ENCODE peak calls at places on chromosomes 5 and 9, in ten cellular contexts. T is neural progenitor cell; Q is hepatocyte; Y is cortex of kidney; V is mucosa of gallbladder; G is activated T-helper 1 cell treated with Interleukin-2 at 50 U/mL for 16 hours; N is lower lobe of right lung; J is HCT116; W is lower leg skin; M is CD4-positive, alpha-beta memory T cell. B is an unnamed sample.

GRCh38 chr5:63055421-63055820 is 476.8 kb downstream of the LRRC70 start:
- DNase-seq in T (peak; percentile 51), Q (peak; percentile 56), Y (no peak), V (peak; percentile 69), G (no peak), N (no peak), J (no peak), W (no peak), M (no peak), B (no peak)

GRCh38 chr5:40594811-40595210 is 84.9 kb upstream of the PTGER4 start:
- DNase-seq in T (no peak), Q (no peak), Y (no peak), V (no peak), G (no peak), N (no peak), J (no peak), W (no peak), M (no peak), B (no peak)

GRCh38 chr9:106058460-106058859 is 364.1 kb downstream of the TMEM38B start:
- DNase-seq in T (no peak), Q (no peak), Y (no peak), V (no peak), G (no peak), N (no peak), J (no peak), W (no peak), M (no peak), B (no peak)

GRCh38 chr9:38331141-38331540 is 61.4 kb upstream of the ALDH1B1 start:
- DNase-seq in T (no peak), Q (no peak), Y (no peak), V (no peak), G (no peak), N (no peak), J (no peak), W (no peak), M (no peak), B (no peak)

GRCh38 chr5:140041492-140042421 is 1.3 kb downstream of the NRG2 start:
- DNase-seq in T (peak; percentile 64), Q (peak; percentile 15), Y (no peak), V (peak; percentile 69), G (no peak), N (peak; percentile 55), J (no peak), W (peak; percentile 18), M (no peak), B (peak; percentile 68)

GRCh38 chr9:133906218-133906617 is 85.9 kb downstream of the VAV2 start:
- DNase-seq in T (no peak), Q (no peak), Y (no peak), V (no peak), G (no peak), N (no peak), J (no peak), W (no peak), M (no peak), B (no peak)

GRCh38 chr9:115694014-115694413 is 459.6 kb upstream of the PAPPA start:
- DNase-seq in T (peak; percentile 73), Q (peak; percentile 64), Y (no peak), V (no peak), G (no peak), N (no peak), J (no peak), W (no peak), M (no peak), B (no peak)

GRCh38 chr9:131630206-131630831 is 85.0 kb downstream of the PRRT1B start:
- DNase-seq in T (no peak), Q (no peak), Y (no peak), V (no peak), G (no peak), N (no peak), J (no peak), W (no peak), M (no peak), B (no peak)

GRCh38 chr5:69265931-69266330 is 31.2 kb downstream of the CDK7 start:
- DNase-seq in T (peak; percentile 88), Q (peak; percentile 18), Y (no peak), V (no peak), G (no peak), N (peak; percentile 48), J (peak; percentile 13), W (no peak), M (no peak), B (no peak)

GRCh38 chr5:16596541-16596940 is 20.3 kb downstream of the RETREG1 start:
- DNase-seq in T (no peak), Q (no peak), Y (no peak), V (no peak), G (no peak), N (no peak), J (no peak), W (no peak), M (no peak), B (peak; percentile 37)

GRCh38 chr9:100437860-100438805 is 11.2 kb downstream of the MSANTD3 start:
- DNase-seq in T (peak; percentile 80), Q (peak; percentile 79), Y (no peak), V (peak; percentile 78), G (peak; percentile 34), N (peak; percentile 48), J (peak; percentile 59), W (peak; percentile 78), M (peak; percentile 52), B (no peak)

GRCh38 chr9:132946624-132947295 is 2.3 kb upstream of the TSC1 start:
- DNase-seq in T (peak; percentile 35), Q (peak; percentile 53), Y (no peak), V (no peak), G (no peak), N (no peak), J (no peak), W (no peak), M (no peak), B (no peak)